ENCODE peak calls at places on chromosomes 6 and 20, in five cellular contexts. One of them, this sample, is unnamed.

GRCh38 chr20:63698739-63699465 is 2.5 kb downstream of the TNFRSF6B start:
- DNase-seq in NCI-H1105 treated with DMSO at 0.1 percent for 48 hours: no peak
- DNase-seq in GM04503: peak; percentile 33
- DNase-seq in H54: peak; percentile 96
- DNase-seq in T follicular helper cell: no peak
- DNase-seq in this sample: peak; percentile 92

GRCh38 chr6:108966236-108966635 is 118.0 kb downstream of the ARMC2 start:
- DNase-seq in NCI-H1105 treated with DMSO at 0.1 percent for 48 hours: no peak
- DNase-seq in GM04503: no peak
- DNase-seq in H54: no peak
- DNase-seq in T follicular helper cell: no peak
- DNase-seq in this sample: no peak

GRCh38 chr20:34581341-34582189 is 23.0 kb downstream of the MAP1LC3A start:
- DNase-seq in NCI-H1105 treated with DMSO at 0.1 percent for 48 hours: no peak
- DNase-seq in GM04503: peak; percentile 50
- DNase-seq in H54: no peak
- DNase-seq in T follicular helper cell: no peak
- DNase-seq in this sample: no peak

GRCh38 chr6:45454008-45454911 is 76.5 kb upstream of the SUPT3H start:
- DNase-seq in NCI-H1105 treated with DMSO at 0.1 percent for 48 hours: no peak
- DNase-seq in GM04503: peak; percentile 66
- DNase-seq in H54: peak; percentile 30
- DNase-seq in T follicular helper cell: no peak
- DNase-seq in this sample: no peak

GRCh38 chr6:41045664-41046063 is 3.4 kb downstream of the TSPO2 start:
- DNase-seq in NCI-H1105 treated with DMSO at 0.1 percent for 48 hours: no peak
- DNase-seq in GM04503: no peak
- DNase-seq in H54: no peak
- DNase-seq in T follicular helper cell: no peak
- DNase-seq in this sample: no peak

GRCh38 chr6:1609662-1610496 is at the start of gene FOXC1:
- DNase-seq in NCI-H1105 treated with DMSO at 0.1 percent for 48 hours: peak; percentile 35
- DNase-seq in GM04503: peak; percentile 70
- DNase-seq in H54: peak; percentile 100
- DNase-seq in T follicular helper cell: no peak
- DNase-seq in this sample: peak; percentile 84

GRCh38 chr6:5846335-5846734 is 160.4 kb downstream of the NRN1 start:
- DNase-seq in NCI-H1105 treated with DMSO at 0.1 percent for 48 hours: no peak
- DNase-seq in GM04503: no peak
- DNase-seq in H54: no peak
- DNase-seq in T follicular helper cell: no peak
- DNase-seq in this sample: no peak

GRCh38 chr6:108914235-108915022 is 66.2 kb downstream of the ARMC2 start:
- DNase-seq in NCI-H1105 treated with DMSO at 0.1 percent for 48 hours: no peak
- DNase-seq in GM04503: no peak
- DNase-seq in H54: peak; percentile 14
- DNase-seq in T follicular helper cell: peak; percentile 14
- DNase-seq in this sample: no peak

GRCh38 chr6:144581807-144582537 is 296.8 kb downstream of the UTRN start:
- DNase-seq in NCI-H1105 treated with DMSO at 0.1 percent for 48 hours: peak; percentile 56
- DNase-seq in GM04503: no peak
- DNase-seq in H54: no peak
- DNase-seq in T follicular helper cell: no peak
- DNase-seq in this sample: no peak

GRCh38 chr20:56171087-56172012 is 77.2 kb upstream of the MC3R start:
- DNase-seq in NCI-H1105 treated with DMSO at 0.1 percent for 48 hours: no peak
- DNase-seq in GM04503: no peak
- DNase-seq in H54: peak; percentile 13
- DNase-seq in T follicular helper cell: no peak
- DNase-seq in this sample: no peak

GRCh38 chr6:127177030-127177928 is 58.8 kb downstream of the RSPO3 start:
- DNase-seq in NCI-H1105 treated with DMSO at 0.1 percent for 48 hours: no peak
- DNase-seq in GM04503: peak; percentile 82
- DNase-seq in H54: no peak
- DNase-seq in T follicular helper cell: no peak
- DNase-seq in this sample: no peak

GRCh38 chr6:77180367-77180766 is 282.9 kb downstream of the HTR1B start:
- DNase-seq in NCI-H1105 treated with DMSO at 0.1 percent for 48 hours: no peak
- DNase-seq in GM04503: no peak
- DNase-seq in H54: no peak
- DNase-seq in T follicular helper cell: no peak
- DNase-seq in this sample: no peak

GRCh38 chr6:44057238-44057930 is 69.9 kb downstream of the MRPL14 start:
- DNase-seq in NCI-H1105 treated with DMSO at 0.1 percent for 48 hours: no peak
- DNase-seq in GM04503: no peak
- DNase-seq in H54: no peak
- DNase-seq in T follicular helper cell: no peak
- DNase-seq in this sample: no peak

GRCh38 chr20:62952373-62953166 is at the start of gene SLC17A9:
- DNase-seq in NCI-H1105 treated with DMSO at 0.1 percent for 48 hours: no peak
- DNase-seq in GM04503: no peak
- DNase-seq in H54: no peak
- DNase-seq in T follicular helper cell: no peak
- DNase-seq in this sample: peak; percentile 44

GRCh38 chr20:57004416-57004815 is 262.0 kb downstream of the BMP7 start:
- DNase-seq in NCI-H1105 treated with DMSO at 0.1 percent for 48 hours: no peak
- DNase-seq in GM04503: no peak
- DNase-seq in H54: no peak
- DNase-seq in T follicular helper cell: no peak
- DNase-seq in this sample: peak; percentile 76

GRCh38 chr6:37125779-37126553 is 44.0 kb upstream of the PIM1 start:
- DNase-seq in NCI-H1105 treated with DMSO at 0.1 percent for 48 hours: no peak
- DNase-seq in GM04503: no peak
- DNase-seq in H54: no peak
- DNase-seq in T follicular helper cell: no peak
- DNase-seq in this sample: no peak

GRCh38 chr6:43278524-43279078 is 19.5 kb upstream of the SLC22A7 start:
- DNase-seq in NCI-H1105 treated with DMSO at 0.1 percent for 48 hours: no peak
- DNase-seq in GM04503: peak; percentile 22
- DNase-seq in H54: peak; percentile 84
- DNase-seq in T follicular helper cell: no peak
- DNase-seq in this sample: no peak

GRCh38 chr6:7236312-7237209 is 76.4 kb downstream of the SSR1 start:
- DNase-seq in NCI-H1105 treated with DMSO at 0.1 percent for 48 hours: no peak
- DNase-seq in GM04503: no peak
- DNase-seq in H54: no peak
- DNase-seq in T follicular helper cell: no peak
- DNase-seq in this sample: no peak

GRCh38 chr20:10716855-10717254 is 43.1 kb upstream of the JAG1 start:
- DNase-seq in NCI-H1105 treated with DMSO at 0.1 percent for 48 hours: peak; percentile 47
- DNase-seq in GM04503: no peak
- DNase-seq in H54: no peak
- DNase-seq in T follicular helper cell: no peak
- DNase-seq in this sample: no peak

GRCh38 chr6:52543729-52544324 is 33.0 kb downstream of the TRAM2 start:
- DNase-seq in NCI-H1105 treated with DMSO at 0.1 percent for 48 hours: no peak
- DNase-seq in GM04503: no peak
- DNase-seq in H54: no peak
- DNase-seq in T follicular helper cell: no peak
- DNase-seq in this sample: no peak

GRCh38 chr6:31729979-31730630 is 1.0 kb upstream of the DDAH2 start:
- DNase-seq in NCI-H1105 treated with DMSO at 0.1 percent for 48 hours: peak; percentile 70
- DNase-seq in GM04503: no peak
- DNase-seq in H54: peak; percentile 63
- DNase-seq in T follicular helper cell: peak; percentile 45
- DNase-seq in this sample: peak; percentile 84

GRCh38 chr20:49938173-49939163 is 2.3 kb downstream of the RNF114 start:
- DNase-seq in NCI-H1105 treated with DMSO at 0.1 percent for 48 hours: no peak
- DNase-seq in GM04503: no peak
- DNase-seq in H54: no peak
- DNase-seq in T follicular helper cell: no peak
- DNase-seq in this sample: peak; percentile 35

GRCh38 chr6:107108201-107108890 is 7.0 kb downstream of the BEND3 start:
- DNase-seq in NCI-H1105 treated with DMSO at 0.1 percent for 48 hours: no peak
- DNase-seq in GM04503: no peak
- DNase-seq in H54: peak; percentile 35
- DNase-seq in T follicular helper cell: no peak
- DNase-seq in this sample: peak; percentile 42

GRCh38 chr6:157990321-157991066 is 8.8 kb downstream of the SYNJ2 start:
- DNase-seq in NCI-H1105 treated with DMSO at 0.1 percent for 48 hours: no peak
- DNase-seq in GM04503: no peak
- DNase-seq in H54: no peak
- DNase-seq in T follicular helper cell: no peak
- DNase-seq in this sample: no peak

GRCh38 chr6:14110001-14110818 is 7.4 kb upstream of the CD83 start:
- DNase-seq in NCI-H1105 treated with DMSO at 0.1 percent for 48 hours: no peak
- DNase-seq in GM04503: no peak
- DNase-seq in H54: no peak
- DNase-seq in T follicular helper cell: no peak
- DNase-seq in this sample: no peak

GRCh38 chr6:43901330-43902230 is 131.6 kb downstream of the VEGFA start:
- DNase-seq in NCI-H1105 treated with DMSO at 0.1 percent for 48 hours: no peak
- DNase-seq in GM04503: no peak
- DNase-seq in H54: no peak
- DNase-seq in T follicular helper cell: no peak
- DNase-seq in this sample: no peak

GRCh38 chr20:61674688-61675087 is 391.0 kb downstream of the TAF4 start:
- DNase-seq in NCI-H1105 treated with DMSO at 0.1 percent for 48 hours: no peak
- DNase-seq in GM04503: no peak
- DNase-seq in H54: no peak
- DNase-seq in T follicular helper cell: no peak
- DNase-seq in this sample: no peak

GRCh38 chr6:43383021-43383667 is 13.7 kb upstream of the ZNF318 start:
- DNase-seq in NCI-H1105 treated with DMSO at 0.1 percent for 48 hours: no peak
- DNase-seq in GM04503: no peak
- DNase-seq in H54: peak; percentile 23
- DNase-seq in T follicular helper cell: no peak
- DNase-seq in this sample: no peak

GRCh38 chr20:45968801-45969711 is 2.9 kb downstream of the ZNF335 start:
- DNase-seq in NCI-H1105 treated with DMSO at 0.1 percent for 48 hours: no peak
- DNase-seq in GM04503: peak; percentile 27
- DNase-seq in H54: peak; percentile 72
- DNase-seq in T follicular helper cell: no peak
- DNase-seq in this sample: peak; percentile 83

GRCh38 chr6:160996316-160996715 is 4.7 kb downstream of the MAP3K4 start:
- DNase-seq in NCI-H1105 treated with DMSO at 0.1 percent for 48 hours: no peak
- DNase-seq in GM04503: no peak
- DNase-seq in H54: no peak
- DNase-seq in T follicular helper cell: no peak
- DNase-seq in this sample: no peak

GRCh38 chr20:43590036-43590391 is 723 bp upstream of the IFT52 start:
- DNase-seq in NCI-H1105 treated with DMSO at 0.1 percent for 48 hours: peak; percentile 56
- DNase-seq in GM04503: no peak
- DNase-seq in H54: no peak
- DNase-seq in T follicular helper cell: no peak
- DNase-seq in this sample: no peak

GRCh38 chr20:33679758-33680485 is 5.7 kb upstream of the NECAB3 start:
- DNase-seq in NCI-H1105 treated with DMSO at 0.1 percent for 48 hours: no peak
- DNase-seq in GM04503: no peak
- DNase-seq in H54: no peak
- DNase-seq in T follicular helper cell: no peak
- DNase-seq in this sample: no peak

GRCh38 chr6:63349401-63349800 is 29.6 kb upstream of the LGSN start:
- DNase-seq in NCI-H1105 treated with DMSO at 0.1 percent for 48 hours: no peak
- DNase-seq in GM04503: no peak
- DNase-seq in H54: no peak
- DNase-seq in T follicular helper cell: no peak
- DNase-seq in this sample: no peak

GRCh38 chr20:44019638-44020335 is 105.1 kb downstream of the TOX2 start:
- DNase-seq in NCI-H1105 treated with DMSO at 0.1 percent for 48 hours: no peak
- DNase-seq in GM04503: no peak
- DNase-seq in H54: no peak
- DNase-seq in T follicular helper cell: no peak
- DNase-seq in this sample: peak; percentile 64

GRCh38 chr6:41498968-41499599 is 47.1 kb upstream of the FOXP4 start:
- DNase-seq in NCI-H1105 treated with DMSO at 0.1 percent for 48 hours: no peak
- DNase-seq in GM04503: no peak
- DNase-seq in H54: no peak
- DNase-seq in T follicular helper cell: no peak
- DNase-seq in this sample: no peak

GRCh38 chr6:150119256-150119655 is 23.6 kb upstream of the PPP1R14C start:
- DNase-seq in NCI-H1105 treated with DMSO at 0.1 percent for 48 hours: no peak
- DNase-seq in GM04503: no peak
- DNase-seq in H54: no peak
- DNase-seq in T follicular helper cell: no peak
- DNase-seq in this sample: peak; percentile 23

GRCh38 chr6:129641344-129641743 is 68.6 kb downstream of the ARHGAP18 start:
- DNase-seq in NCI-H1105 treated with DMSO at 0.1 percent for 48 hours: no peak
- DNase-seq in GM04503: peak; percentile 28
- DNase-seq in H54: no peak
- DNase-seq in T follicular helper cell: no peak
- DNase-seq in this sample: no peak

GRCh38 chr6:14435291-14435690 is 317.7 kb downstream of the CD83 start:
- DNase-seq in NCI-H1105 treated with DMSO at 0.1 percent for 48 hours: no peak
- DNase-seq in GM04503: no peak
- DNase-seq in H54: no peak
- DNase-seq in T follicular helper cell: no peak
- DNase-seq in this sample: no peak

GRCh38 chr6:129774697-129775447 is 64.9 kb upstream of the ARHGAP18 start:
- DNase-seq in NCI-H1105 treated with DMSO at 0.1 percent for 48 hours: peak; percentile 64
- DNase-seq in GM04503: no peak
- DNase-seq in H54: peak; percentile 39
- DNase-seq in T follicular helper cell: peak; percentile 13
- DNase-seq in this sample: peak; percentile 45